ENCODE peak calls at places on chromosome 1, in five cellular contexts. A is aorta, B is HT-29, Z is retinal pigment epithelial cell, R is RKO. H is an unnamed sample.

GRCh38 chr1:27536767-27537166 is 46.8 kb upstream of the WASF2 start:
- DNase-seq in A (peak; percentile 82), Z (peak; percentile 93), B (no peak), R (no peak), H (peak; percentile 96)

GRCh38 chr1:58575831-58576726 is 973 bp downstream of the TACSTD2 start:
- DNase-seq in R (no peak), A (peak; percentile 51), Z (no peak), B (peak; percentile 57), H (no peak)

GRCh38 chr1:75165264-75165663 is 31.1 kb downstream of the LHX8 start:
- DNase-seq in B (no peak), A (no peak), Z (no peak), R (no peak), H (no peak)

GRCh38 chr1:248926401-248927182 is 20.6 kb downstream of the PGBD2 start:
- DNase-seq in B (no peak), A (no peak), R (peak; percentile 53), Z (no peak), H (no peak)

GRCh38 chr1:101295212-101295611 is 58.4 kb downstream of the S1PR1 start:
- DNase-seq in A (no peak), B (no peak), R (no peak), Z (no peak), H (no peak)

GRCh38 chr1:170594227-170594626 is 62.3 kb downstream of the GORAB start:
- DNase-seq in Z (no peak), B (no peak), A (no peak), R (no peak), H (peak; percentile 35)

GRCh38 chr1:219039755-219040154 is 133.9 kb upstream of the LYPLAL1 start:
- DNase-seq in A (no peak), B (no peak), Z (no peak), R (no peak), H (no peak)

GRCh38 chr1:93878501-93878888 is 511 bp downstream of the DNTTIP2 start:
- DNase-seq in Z (no peak), A (peak; percentile 59), B (peak; percentile 73), R (peak; percentile 86), H (peak; percentile 14)

GRCh38 chr1:167819849-167820683 is 93.9 kb downstream of the ADCY10 start:
- DNase-seq in Z (peak; percentile 24), A (peak; percentile 92), B (peak; percentile 80), R (no peak), H (no peak)

GRCh38 chr1:2248127-2248826 is 20.2 kb downstream of the SKI start:
- DNase-seq in B (peak; percentile 84), R (no peak), Z (no peak), A (no peak), H (no peak)

GRCh38 chr1:21258331-21259134 is 31.7 kb downstream of the ECE1 start:
- DNase-seq in Z (no peak), R (no peak), A (no peak), B (no peak), H (no peak)

GRCh38 chr1:33548721-33549120 is 76.3 kb downstream of the ZSCAN20 start:
- DNase-seq in A (no peak), R (no peak), Z (no peak), B (peak; percentile 12), H (no peak)

GRCh38 chr1:32072622-32073386 is at the start of gene TMEM39B:
- DNase-seq in B (peak; percentile 90), Z (peak; percentile 78), R (peak; percentile 96), A (peak; percentile 97), H (peak; percentile 96)

GRCh38 chr1:62311473-62311943 is 7.7 kb downstream of the KANK4 start:
- DNase-seq in R (no peak), B (no peak), Z (no peak), A (no peak), H (peak; percentile 88)

GRCh38 chr1:42784946-42785693 is at the start of gene TMEM269:
- DNase-seq in A (peak; percentile 57), Z (no peak), B (no peak), R (no peak), H (no peak)

H was measured in WERI-Rb-1.